ENCODE peak calls at places on chromosomes 16 and 17, in nine cellular contexts. One of them, this sample, is unnamed.

GRCh38 chr16:89202422-89203215 is 2.3 kb upstream of the SLC22A31 start:
- DNase-seq in uterus: no peak
- DNase-seq in GM23338: peak; percentile 57
- DNase-seq in PC-3: no peak
- DNase-seq in lung: no peak
- DNase-seq in mammary epithelial cell: no peak
- DNase-seq in kidney: peak; percentile 58
- DNase-seq in left ventricle myocardium inferior: no peak
- DNase-seq in body of pancreas: no peak
- DNase-seq in this sample: no peak

GRCh38 chr16:14015948-14016347 is 55.2 kb upstream of the MRTFB start:
- DNase-seq in uterus: peak; percentile 44
- DNase-seq in GM23338: no peak
- DNase-seq in PC-3: peak; percentile 65
- DNase-seq in lung: no peak
- DNase-seq in mammary epithelial cell: peak; percentile 55
- DNase-seq in kidney: no peak
- DNase-seq in left ventricle myocardium inferior: no peak
- DNase-seq in body of pancreas: no peak
- DNase-seq in this sample: no peak

GRCh38 chr17:45093444-45094110 is 32.5 kb downstream of the NMT1 start:
- DNase-seq in uterus: no peak
- DNase-seq in GM23338: no peak
- DNase-seq in PC-3: no peak
- DNase-seq in lung: no peak
- DNase-seq in mammary epithelial cell: no peak
- DNase-seq in kidney: no peak
- DNase-seq in left ventricle myocardium inferior: peak; percentile 43
- DNase-seq in body of pancreas: no peak
- DNase-seq in this sample: no peak

GRCh38 chr17:74361613-74362391 is at the start of gene BTBD17:
- DNase-seq in uterus: peak; percentile 36
- DNase-seq in GM23338: peak; percentile 84
- DNase-seq in PC-3: peak; percentile 68
- DNase-seq in lung: peak; percentile 40
- DNase-seq in mammary epithelial cell: peak; percentile 20
- DNase-seq in kidney: no peak
- DNase-seq in left ventricle myocardium inferior: peak; percentile 55
- DNase-seq in body of pancreas: peak; percentile 62
- DNase-seq in this sample: peak; percentile 74

GRCh38 chr17:80826346-80826954 is 165.2 kb upstream of the CHMP6 start:
- DNase-seq in uterus: no peak
- DNase-seq in GM23338: no peak
- DNase-seq in PC-3: no peak
- DNase-seq in lung: no peak
- DNase-seq in mammary epithelial cell: no peak
- DNase-seq in kidney: peak; percentile 72
- DNase-seq in left ventricle myocardium inferior: no peak
- DNase-seq in body of pancreas: no peak
- DNase-seq in this sample: peak; percentile 32

GRCh38 chr16:52398491-52398960 is 148.4 kb downstream of the TOX3 start:
- DNase-seq in uterus: no peak
- DNase-seq in GM23338: no peak
- DNase-seq in PC-3: no peak
- DNase-seq in lung: no peak
- DNase-seq in mammary epithelial cell: no peak
- DNase-seq in kidney: no peak
- DNase-seq in left ventricle myocardium inferior: no peak
- DNase-seq in body of pancreas: no peak
- DNase-seq in this sample: no peak

GRCh38 chr17:17681744-17682292 is 560 bp downstream of the RAI1 start:
- DNase-seq in uterus: peak; percentile 55
- DNase-seq in GM23338: no peak
- DNase-seq in PC-3: peak; percentile 33
- DNase-seq in lung: no peak
- DNase-seq in mammary epithelial cell: no peak
- DNase-seq in kidney: peak; percentile 90
- DNase-seq in left ventricle myocardium inferior: peak; percentile 49
- DNase-seq in body of pancreas: peak; percentile 49
- DNase-seq in this sample: no peak

GRCh38 chr17:82449136-82449882 is 1.2 kb downstream of the CYBC1 start:
- DNase-seq in uterus: no peak
- DNase-seq in GM23338: peak; percentile 82
- DNase-seq in PC-3: no peak
- DNase-seq in lung: no peak
- DNase-seq in mammary epithelial cell: no peak
- DNase-seq in kidney: peak; percentile 86
- DNase-seq in left ventricle myocardium inferior: no peak
- DNase-seq in body of pancreas: peak; percentile 22
- DNase-seq in this sample: no peak

GRCh38 chr17:37725601-37726146 is 19.2 kb downstream of the HNF1B start:
- DNase-seq in uterus: no peak
- DNase-seq in GM23338: no peak
- DNase-seq in PC-3: no peak
- DNase-seq in lung: no peak
- DNase-seq in mammary epithelial cell: no peak
- DNase-seq in kidney: no peak
- DNase-seq in left ventricle myocardium inferior: no peak
- DNase-seq in body of pancreas: no peak
- DNase-seq in this sample: no peak

GRCh38 chr17:57867126-57867525 is 17.3 kb upstream of the MRPS23 start:
- DNase-seq in uterus: no peak
- DNase-seq in GM23338: no peak
- DNase-seq in PC-3: no peak
- DNase-seq in lung: no peak
- DNase-seq in mammary epithelial cell: no peak
- DNase-seq in kidney: peak; percentile 62
- DNase-seq in left ventricle myocardium inferior: no peak
- DNase-seq in body of pancreas: no peak
- DNase-seq in this sample: no peak

GRCh38 chr17:71237903-71238538 is 882.8 kb upstream of the SOX9 start:
- DNase-seq in uterus: no peak
- DNase-seq in GM23338: no peak
- DNase-seq in PC-3: peak; percentile 87
- DNase-seq in lung: no peak
- DNase-seq in mammary epithelial cell: peak; percentile 83
- DNase-seq in kidney: no peak
- DNase-seq in left ventricle myocardium inferior: no peak
- DNase-seq in body of pancreas: no peak
- DNase-seq in this sample: no peak

GRCh38 chr16:69204106-69204655 is 17.2 kb downstream of the SNTB2 start:
- DNase-seq in uterus: no peak
- DNase-seq in GM23338: no peak
- DNase-seq in PC-3: no peak
- DNase-seq in lung: no peak
- DNase-seq in mammary epithelial cell: no peak
- DNase-seq in kidney: no peak
- DNase-seq in left ventricle myocardium inferior: no peak
- DNase-seq in body of pancreas: no peak
- DNase-seq in this sample: no peak

GRCh38 chr16:67548265-67549126 is 13.8 kb upstream of the CTCF start:
- DNase-seq in uterus: no peak
- DNase-seq in GM23338: no peak
- DNase-seq in PC-3: no peak
- DNase-seq in lung: no peak
- DNase-seq in mammary epithelial cell: no peak
- DNase-seq in kidney: peak; percentile 47
- DNase-seq in left ventricle myocardium inferior: no peak
- DNase-seq in body of pancreas: no peak
- DNase-seq in this sample: no peak

GRCh38 chr16:88934066-88934667 is 42.8 kb downstream of the CBFA2T3 start:
- DNase-seq in uterus: no peak
- DNase-seq in GM23338: peak; percentile 30
- DNase-seq in PC-3: no peak
- DNase-seq in lung: no peak
- DNase-seq in mammary epithelial cell: no peak
- DNase-seq in kidney: no peak
- DNase-seq in left ventricle myocardium inferior: no peak
- DNase-seq in body of pancreas: no peak
- DNase-seq in this sample: no peak

DNA sequence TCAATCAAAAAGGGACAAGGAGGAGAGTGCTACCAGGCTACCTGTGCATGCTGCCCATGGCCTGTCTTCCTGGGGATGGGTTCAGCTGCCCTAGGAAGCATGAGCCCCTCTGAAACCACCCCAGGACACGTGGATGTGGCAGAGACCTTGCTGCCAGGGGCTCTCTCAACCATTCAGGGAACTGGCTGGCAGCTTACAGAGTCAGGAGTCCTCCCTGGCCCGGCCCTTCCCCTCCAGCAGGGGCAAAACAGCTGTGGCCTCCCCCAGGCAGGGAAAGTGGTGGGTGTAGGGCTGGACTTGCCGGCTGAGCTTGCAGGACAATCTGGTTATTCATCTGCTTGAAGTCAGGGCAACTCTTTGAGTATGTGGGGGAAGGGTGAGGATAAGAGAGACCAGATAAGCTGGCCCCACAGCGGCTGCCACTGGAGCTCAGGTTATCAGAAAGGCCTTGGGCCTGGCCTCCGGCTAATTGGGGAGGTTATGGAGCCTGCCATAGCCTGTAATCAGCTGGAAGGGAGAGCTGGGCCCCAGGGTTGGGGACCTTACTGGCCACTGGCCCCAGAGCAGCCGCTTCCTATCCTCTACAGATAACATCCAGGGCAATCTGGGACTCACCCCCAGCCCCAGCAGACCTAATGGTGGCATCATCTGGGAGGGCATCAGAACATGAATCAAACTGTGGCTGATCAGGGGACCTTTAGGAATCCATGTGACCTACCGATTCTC is 5.6 kb upstream of the TBX2 start:
- DNase-seq in uterus: no peak
- DNase-seq in GM23338: no peak
- DNase-seq in PC-3: no peak
- DNase-seq in lung: no peak
- DNase-seq in mammary epithelial cell: no peak
- DNase-seq in kidney: peak; percentile 78
- DNase-seq in left ventricle myocardium inferior: no peak
- DNase-seq in body of pancreas: no peak
- DNase-seq in this sample: no peak
- H3K27ac ChIP-seq in uterus: peak overlapping the region; percentile 29
- H3K27ac ChIP-seq in GM23338: no peak overlapping the region
- H3K27ac ChIP-seq in PC-3: no peak overlapping the region
- H3K27ac ChIP-seq in lung: no peak overlapping the region
- H3K27ac ChIP-seq in mammary epithelial cell: no peak overlapping the region
- H3K27ac ChIP-seq in kidney: peak overlapping the region; percentile 95
- H3K27ac ChIP-seq in left ventricle myocardium inferior: peak overlapping the region; percentile 85
- H3K27ac ChIP-seq in body of pancreas: no peak overlapping the region
- H3K27ac ChIP-seq in this sample: no peak overlapping the region

GRCh38 chr17:8740486-8740885 is 4.2 kb downstream of the CCDC42 start:
- DNase-seq in uterus: no peak
- DNase-seq in GM23338: peak; percentile 70
- DNase-seq in PC-3: no peak
- DNase-seq in lung: no peak
- DNase-seq in mammary epithelial cell: no peak
- DNase-seq in kidney: peak; percentile 75
- DNase-seq in left ventricle myocardium inferior: no peak
- DNase-seq in body of pancreas: no peak
- DNase-seq in this sample: no peak
- TF ChIP-seq CTCF in uterus: no peak
- TF ChIP-seq CTCF in GM23338: peak; percentile 68
- TF ChIP-seq CTCF in PC-3: no peak
- TF ChIP-seq CTCF in lung: no peak
- TF ChIP-seq CTCF in mammary epithelial cell: no peak
- TF ChIP-seq CTCF in kidney: no peak
- TF ChIP-seq CTCF in left ventricle myocardium inferior: no peak
- TF ChIP-seq CTCF in body of pancreas: no peak
- TF ChIP-seq CTCF in this sample: no peak

DNA sequence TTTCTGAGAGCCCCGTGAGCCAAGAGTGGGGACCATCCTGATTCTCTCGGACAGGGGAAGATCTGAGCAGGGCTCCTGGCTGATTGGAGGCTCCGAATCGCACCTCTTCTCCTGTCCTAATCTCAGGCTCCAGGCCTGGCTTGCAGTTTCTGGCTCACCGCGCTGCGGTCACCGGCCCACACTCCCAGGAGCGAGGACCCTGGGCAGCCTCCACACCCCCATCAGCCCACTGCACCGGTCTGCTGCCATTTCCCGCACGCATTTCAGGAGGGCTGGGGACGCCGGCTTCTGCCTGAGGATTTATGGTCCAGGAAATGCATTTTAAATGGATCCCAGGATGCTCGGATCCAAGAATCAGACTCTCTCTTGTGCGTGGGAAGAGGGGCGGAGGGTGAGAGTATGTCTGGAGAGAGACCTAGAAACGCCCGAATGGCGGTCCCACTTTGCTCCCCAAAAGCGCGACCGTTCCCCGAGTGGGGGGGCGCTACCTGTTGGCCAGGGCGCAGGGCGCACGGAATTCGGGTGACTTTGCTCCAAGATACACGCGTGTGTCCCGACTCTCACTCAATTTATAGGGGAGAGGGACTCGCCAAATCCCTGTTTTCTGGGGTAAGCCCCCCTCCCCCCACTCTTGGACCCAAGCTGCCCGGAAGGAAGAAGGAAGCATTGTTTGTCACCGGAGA is 845 bp upstream of the JPH3 start:
- DNase-seq in uterus: no peak
- DNase-seq in GM23338: peak; percentile 45
- DNase-seq in PC-3: no peak
- DNase-seq in lung: no peak
- DNase-seq in mammary epithelial cell: no peak
- DNase-seq in kidney: peak; percentile 57
- DNase-seq in left ventricle myocardium inferior: no peak
- DNase-seq in body of pancreas: no peak
- DNase-seq in this sample: no peak
- H3K4me3 ChIP-seq in uterus: no peak overlapping the region
- H3K4me3 ChIP-seq in GM23338: peak overlapping the region; percentile 97
- H3K4me3 ChIP-seq in PC-3: no peak overlapping the region
- H3K4me3 ChIP-seq in lung: no peak overlapping the region
- H3K4me3 ChIP-seq in mammary epithelial cell: no peak overlapping the region
- H3K4me3 ChIP-seq in kidney: no peak overlapping the region
- H3K4me3 ChIP-seq in left ventricle myocardium inferior: peak overlapping the region; percentile 33
- H3K4me3 ChIP-seq in body of pancreas: no peak overlapping the region
- H3K4me3 ChIP-seq in this sample: no peak overlapping the region

GRCh38 chr16:11314309-11314894 is 30.9 kb upstream of the RMI2 start:
- DNase-seq in uterus: no peak
- DNase-seq in GM23338: no peak
- DNase-seq in PC-3: no peak
- DNase-seq in lung: no peak
- DNase-seq in mammary epithelial cell: no peak
- DNase-seq in kidney: no peak
- DNase-seq in left ventricle myocardium inferior: no peak
- DNase-seq in body of pancreas: no peak
- DNase-seq in this sample: no peak

GRCh38 chr16:11313493-11314308 is 31.6 kb upstream of the RMI2 start:
- DNase-seq in uterus: no peak
- DNase-seq in GM23338: no peak
- DNase-seq in PC-3: no peak
- DNase-seq in lung: no peak
- DNase-seq in mammary epithelial cell: no peak
- DNase-seq in kidney: no peak
- DNase-seq in left ventricle myocardium inferior: no peak
- DNase-seq in body of pancreas: no peak
- DNase-seq in this sample: no peak

GRCh38 chr16:11310997-11311561 is 29.9 kb upstream of the PRM1 start:
- DNase-seq in uterus: no peak
- DNase-seq in GM23338: no peak
- DNase-seq in PC-3: no peak
- DNase-seq in lung: no peak
- DNase-seq in mammary epithelial cell: no peak
- DNase-seq in kidney: no peak
- DNase-seq in left ventricle myocardium inferior: no peak
- DNase-seq in body of pancreas: no peak
- DNase-seq in this sample: no peak

GRCh38 chr16:11310634-11310977 is 29.5 kb upstream of the PRM1 start:
- DNase-seq in uterus: no peak
- DNase-seq in GM23338: no peak
- DNase-seq in PC-3: no peak
- DNase-seq in lung: no peak
- DNase-seq in mammary epithelial cell: no peak
- DNase-seq in kidney: no peak
- DNase-seq in left ventricle myocardium inferior: no peak
- DNase-seq in body of pancreas: no peak
- DNase-seq in this sample: no peak

GRCh38 chr16:11312718-11313492 is 31.8 kb upstream of the PRM1 start:
- DNase-seq in uterus: peak; percentile 43
- DNase-seq in GM23338: peak; percentile 78
- DNase-seq in PC-3: peak; percentile 36
- DNase-seq in lung: peak; percentile 45
- DNase-seq in mammary epithelial cell: no peak
- DNase-seq in kidney: no peak
- DNase-seq in left ventricle myocardium inferior: no peak
- DNase-seq in body of pancreas: peak; percentile 43
- DNase-seq in this sample: no peak
- H3K27ac ChIP-seq in uterus: peak overlapping the region; percentile 16
- H3K27ac ChIP-seq in GM23338: peak overlapping the region; percentile 100
- H3K27ac ChIP-seq in PC-3: no peak overlapping the region
- H3K27ac ChIP-seq in lung: no peak overlapping the region
- H3K27ac ChIP-seq in mammary epithelial cell: no peak overlapping the region
- H3K27ac ChIP-seq in kidney: peak overlapping the region; percentile 52
- H3K27ac ChIP-seq in left ventricle myocardium inferior: no peak overlapping the region
- H3K27ac ChIP-seq in body of pancreas: peak overlapping the region; percentile 65
- H3K27ac ChIP-seq in this sample: no peak overlapping the region